ENCODE peak calls at places on chromosomes 7 and 10, in eight cellular contexts. Y is OCI-LY7, P is uterus, H is Peyer's patch, V is HCT116, K is psoas muscle, J is left ventricle myocardium inferior, S is IMR-90. N is an unnamed sample. For H3K4me1, the result is how much of the 10 kb centered on the place peaks cover.

GRCh38 chr10:45023426-45023825 is 22.7 kb downstream of the ZNF22 start:
- DNase-seq in S (peak), Y (no peak), K (no peak), H (no peak), J (no peak), V (no peak), P (no peak), N (no peak)

GRCh38 chr10:101139421-101139911 is 8.4 kb downstream of the TLX1 start:
- DNase-seq in S (no peak), P (no peak), H (no peak), V (no peak), Y (no peak), K (no peak), J (no peak), N (peak)

GRCh38 chr10:124517931-124518330 is 56.3 kb downstream of the LHPP start:
- DNase-seq in V (no peak), J (no peak), Y (no peak), K (no peak), P (no peak), H (no peak), S (no peak), N (no peak)

GRCh38 chr7:116534790-116535189 is 10.0 kb downstream of the CAV1 start:
- DNase-seq in K (peak), H (no peak), V (no peak), P (peak), S (no peak), Y (no peak), J (no peak), N (no peak)

GRCh38 chr7:130114374-130114773 is 44.0 kb downstream of the KLHDC10 start:
- DNase-seq in S (no peak), J (no peak), V (no peak), P (no peak), H (no peak), Y (peak), K (no peak), N (no peak)

GRCh38 chr10:65581426-65582026 is 1344.3 kb upstream of the LRRTM3 start:
- DNase-seq in P (no peak), H (no peak), K (no peak), Y (no peak), S (no peak), V (no peak), J (no peak), N (peak)

GRCh38 chr10:23693895-23694294 is 255.0 kb downstream of the OTUD1 start:
- DNase-seq in Y (no peak), P (no peak), S (no peak), J (no peak), K (no peak), V (no peak), H (no peak), N (no peak)

GRCh38 chr7:79781716-79782115 is 328.2 kb upstream of the MAGI2 start:
- DNase-seq in V (no peak), S (no peak), P (no peak), Y (no peak), J (no peak), H (no peak), K (no peak), N (no peak)

GRCh38 chr7:132650498-132650897 is 74.2 kb upstream of the PLXNA4 start:
- DNase-seq in V (no peak), J (no peak), S (peak), P (no peak), K (no peak), Y (no peak), H (no peak), N (no peak)
- H3K27ac ChIP-seq in V (no peak), J (no peak), S (no peak), P (no peak), K (no peak), Y (no peak), H (no peak), N (no peak)

GRCh38 chr10:79187545-79187940 is 118.8 kb downstream of the ZMIZ1 start:
- DNase-seq in H (no peak), V (no peak), Y (no peak), S (no peak), J (no peak), K (no peak), P (no peak), N (no peak)
- H3K4me1 ChIP-seq in H (under half), V (half or more), Y (under half), S (half or more), J (half or more), K (under half), P (under half), N (under half)

DNA sequence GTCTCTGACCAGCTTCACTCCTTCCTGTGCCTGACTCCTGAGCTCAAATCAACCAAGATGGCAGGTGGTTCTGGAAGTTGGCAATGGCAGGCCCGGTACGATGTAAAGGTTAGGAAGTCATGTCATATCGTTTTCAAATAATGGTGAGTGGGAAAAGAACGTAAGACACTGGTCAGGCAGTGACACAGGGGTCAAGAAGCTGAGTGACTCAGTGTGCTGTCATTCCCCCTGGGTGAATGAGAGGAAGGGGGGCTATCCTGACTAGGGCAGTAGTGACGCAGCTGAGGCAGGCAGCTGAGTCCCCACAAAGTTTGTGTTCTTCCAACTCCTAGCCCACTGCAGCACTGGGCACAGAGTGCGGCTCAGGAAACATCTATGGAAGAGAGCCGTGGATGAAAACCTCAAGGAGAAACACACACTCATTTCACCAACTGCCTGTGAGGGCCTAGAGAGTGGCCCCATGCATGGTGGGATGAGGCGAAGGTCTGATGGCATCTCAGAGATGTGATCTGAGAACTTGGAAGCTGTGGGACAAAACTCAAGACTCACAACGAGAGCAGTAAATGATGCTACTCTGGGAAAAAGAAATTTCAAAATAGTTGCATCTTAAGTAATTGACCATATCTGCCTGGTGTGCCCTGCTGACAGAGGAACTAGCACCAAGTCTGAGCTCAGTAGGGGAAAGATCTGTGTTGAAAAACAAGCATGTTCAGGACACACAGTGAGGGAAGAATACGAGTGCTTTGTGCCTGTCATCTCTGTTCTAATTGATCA is 23.2 kb downstream of the CREB3L2 start:
- DNase-seq in S (peak), H (no peak), Y (no peak), V (peak), J (peak), P (peak), K (peak), N (peak)
- H3K4me3 ChIP-seq in S (no peak), H (no peak), Y (no peak), V (no peak), J (no peak), P (no peak), K (no peak), N (no peak)

DNA sequence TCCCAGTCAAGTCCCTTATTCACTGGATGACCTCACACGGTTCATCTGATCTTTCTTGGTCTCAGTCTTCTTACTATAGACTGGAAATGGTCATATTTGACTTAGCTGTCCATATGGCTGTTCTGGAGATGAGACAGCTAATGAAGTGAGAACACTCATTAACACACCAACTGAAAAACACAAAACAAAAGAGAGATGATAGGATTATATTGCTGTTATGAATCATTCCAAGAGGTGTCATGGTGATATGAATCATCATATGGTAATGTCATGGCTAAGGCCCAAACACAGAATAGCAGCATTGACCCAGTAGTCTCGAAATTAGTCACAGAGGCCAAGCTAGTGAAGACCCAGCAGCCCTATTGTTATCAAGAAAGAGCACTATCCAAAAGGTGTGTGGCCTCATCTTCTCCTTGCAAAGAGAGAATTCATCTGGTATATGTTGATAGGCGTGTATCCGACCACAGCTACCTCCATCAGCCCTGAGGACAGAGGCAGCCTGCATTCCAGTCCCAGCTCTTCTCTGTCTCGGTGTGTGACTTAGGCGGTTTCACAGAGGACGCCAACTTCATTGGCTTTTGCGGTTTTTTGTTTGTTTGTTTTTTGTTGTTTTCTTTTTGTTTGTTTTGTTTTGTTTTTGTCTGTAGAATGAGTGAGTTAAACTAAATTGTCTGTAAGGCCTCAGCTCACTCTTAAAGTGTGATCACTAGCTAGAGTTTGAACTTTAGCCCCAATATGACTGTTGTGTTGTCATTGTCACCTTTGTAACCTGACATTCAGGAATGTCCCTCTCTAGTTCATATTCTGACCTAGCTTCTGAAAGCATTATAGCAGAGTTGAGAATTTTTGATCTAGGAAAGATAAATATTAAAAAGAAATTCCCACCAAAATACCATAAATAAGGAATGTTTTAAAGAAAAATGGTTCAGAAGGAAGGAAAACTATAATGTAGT is 97.4 kb upstream of the PDCD4 start:
- DNase-seq in V (peak), S (peak), P (no peak), Y (no peak), H (no peak), J (no peak), K (no peak), N (no peak)
- H3K27ac ChIP-seq in V (peak), S (no peak), P (no peak), Y (no peak), H (peak), J (peak), K (peak), N (no peak)

DNA sequence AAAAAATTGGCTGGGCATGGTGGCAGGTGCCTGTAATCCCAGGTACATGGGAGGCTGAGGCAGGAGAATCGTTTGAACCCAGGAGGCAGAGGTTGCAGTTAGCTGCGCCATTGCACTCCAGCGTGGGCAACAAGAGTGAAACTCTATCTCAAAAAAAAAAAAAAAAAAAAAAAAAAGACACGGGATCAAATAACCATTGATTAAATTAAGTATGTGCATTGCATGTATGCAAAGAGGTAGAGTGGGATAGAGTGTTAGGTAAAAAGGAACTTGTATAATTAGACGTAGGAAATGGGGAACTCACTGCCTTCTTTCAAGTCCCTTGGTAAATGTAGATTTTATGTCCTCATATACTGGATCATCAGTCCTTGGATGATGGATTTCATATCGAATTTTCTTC is 13.1 kb downstream of the VCL start:
- DNase-seq in H (no peak), Y (no peak), S (no peak), J (no peak), K (no peak), V (no peak), P (no peak), N (no peak)
- H3K4me1 ChIP-seq in H (under half), Y (half or more), S (under half), J (half or more), K (half or more), V (under half), P (under half), N (under half)

GRCh38 chr7:44999245-45000095 is 531 bp upstream of the CCM2 start:
- DNase-seq in S (peak), H (peak), P (peak), J (peak), K (peak), Y (peak), V (peak), N (peak)

GRCh38 chr7:45001826-45002225 is 1.8 kb downstream of the CCM2 start:
- DNase-seq in S (no peak), K (no peak), P (no peak), V (no peak), H (no peak), J (no peak), Y (peak), N (no peak)

GRCh38 chr7:45003789-45004188 is 3.8 kb downstream of the CCM2 start:
- DNase-seq in V (no peak), K (no peak), P (no peak), S (no peak), J (no peak), Y (no peak), H (no peak), N (no peak)

GRCh38 chr7:45000096-45001032 is at the start of gene CCM2:
- DNase-seq in S (peak), P (peak), V (no peak), J (peak), Y (peak), H (peak), K (peak), N (peak)

DNA sequence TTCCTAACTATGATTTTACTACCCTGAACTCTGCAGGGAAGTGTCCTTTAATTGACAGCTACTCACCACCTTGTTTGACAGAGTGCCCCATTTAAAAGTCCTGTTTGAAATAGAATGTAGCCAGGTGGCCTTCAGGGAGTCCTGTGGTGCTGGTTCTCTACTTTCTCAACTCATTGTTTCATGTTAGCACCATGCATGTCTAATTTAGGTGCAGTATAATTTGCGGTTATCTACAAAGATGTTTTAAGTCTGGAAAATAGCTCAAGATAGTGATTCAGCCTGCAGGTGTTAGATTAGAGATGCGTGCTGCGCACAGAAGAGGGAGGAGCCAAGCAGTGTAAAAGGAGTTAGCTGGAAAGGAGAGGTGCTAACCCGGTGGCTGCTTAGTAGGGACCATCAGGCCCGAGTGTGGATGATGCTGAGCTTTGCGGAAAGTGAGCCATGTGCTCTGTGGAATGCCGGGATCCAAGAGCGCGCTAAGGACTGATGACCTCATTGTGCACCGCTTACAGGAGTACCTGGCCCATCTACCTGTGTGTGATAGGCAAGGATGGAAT is 1.2 kb downstream of the CCM2 start:
- DNase-seq in K (no peak), Y (peak), H (peak), V (no peak), J (no peak), P (no peak), S (no peak), N (no peak)
- H3K4me3 ChIP-seq in K (peak), Y (peak), H (peak), V (peak), J (peak), P (peak), S (peak), N (no peak)

GRCh38 chr7:5689716-5690115 is 91.7 kb downstream of the RNF216 start:
- DNase-seq in V (no peak), Y (no peak), K (no peak), P (peak), S (no peak), J (no peak), H (no peak), N (no peak)
- H3K27ac ChIP-seq in V (no peak), Y (no peak), K (peak), P (peak), S (peak), J (peak), H (peak), N (peak)

N was measured in aorta.